ENCODE peak calls at places on chromosomes 4 and X, in nine cellular contexts. G is foreskin fibroblast, R is psoas muscle, I is suprapubic skin, O is heart left ventricle, E is left lung, P is neural progenitor cell, S is mammary epithelial cell, Q is tibial artery. N is an unnamed sample.

GRCh38 chrX:125205084-125205917 is 114.4 kb upstream of the TEX13C start:
- DNase-seq in G (no peak), R (peak; percentile 61), I (peak; percentile 79), O (peak; percentile 58), E (peak; percentile 77), P (peak; percentile 78), S (peak; percentile 21), Q (peak; percentile 55), N (no peak)

GRCh38 chr4:128424524-128425195 is 137.0 kb upstream of the PGRMC2 start:
- DNase-seq in G (peak; percentile 37), R (no peak), I (no peak), O (no peak), E (no peak), P (no peak), S (peak; percentile 76), Q (no peak), N (no peak)

GRCh38 chr4:61336911-61337310 is 136.8 kb downstream of the ADGRL3 start:
- DNase-seq in G (no peak), R (no peak), I (no peak), O (no peak), E (no peak), P (peak; percentile 71), S (no peak), Q (no peak), N (no peak)

GRCh38 chrX:45806410-45807121 is 605.9 kb upstream of the DIPK2B start:
- DNase-seq in G (peak; percentile 62), R (no peak), I (no peak), O (no peak), E (no peak), P (no peak), S (peak; percentile 69), Q (no peak), N (no peak)

GRCh38 chr4:123806057-123806456 is 409.5 kb downstream of the SPRY1 start:
- DNase-seq in G (no peak), R (no peak), I (no peak), O (no peak), E (no peak), P (no peak), S (no peak), Q (no peak), N (no peak)

GRCh38 chr4:8599657-8600056 is 7.1 kb downstream of the CPZ start:
- DNase-seq in G (peak; percentile 30), R (no peak), I (no peak), O (no peak), E (peak; percentile 57), P (no peak), S (no peak), Q (no peak), N (no peak)

GRCh38 chr4:20422398-20422797 is 170.7 kb downstream of the SLIT2 start:
- DNase-seq in G (no peak), R (no peak), I (no peak), O (no peak), E (no peak), P (peak; percentile 71), S (peak; percentile 31), Q (no peak), N (no peak)

GRCh38 chr4:42627887-42628646 is 28.8 kb downstream of the ATP8A1 start:
- DNase-seq in G (no peak), R (peak; percentile 57), I (peak; percentile 76), O (peak; percentile 81), E (peak; percentile 41), P (no peak), S (no peak), Q (peak; percentile 49), N (no peak)

GRCh38 chr4:170305627-170306026 is 215.9 kb upstream of the AADAT start:
- DNase-seq in G (no peak), R (no peak), I (no peak), O (no peak), E (no peak), P (no peak), S (no peak), Q (no peak), N (no peak)

GRCh38 chr4:73523126-73523525 is 41.6 kb downstream of the AFM start:
- DNase-seq in G (no peak), R (no peak), I (no peak), O (no peak), E (no peak), P (no peak), S (no peak), Q (no peak), N (no peak)

GRCh38 chr4:161856711-161857326 is 307.0 kb downstream of the FSTL5 start:
- DNase-seq in G (peak; percentile 0), R (no peak), I (no peak), O (no peak), E (no peak), P (no peak), S (peak; percentile 38), Q (no peak), N (no peak)

GRCh38 chr4:168109527-168109926 is 17.2 kb downstream of the ANXA10 start:
- DNase-seq in G (no peak), R (no peak), I (no peak), O (no peak), E (no peak), P (no peak), S (no peak), Q (no peak), N (no peak)

GRCh38 chr4:81472249-81473085 is 760 bp upstream of the RASGEF1B start:
- DNase-seq in G (peak; percentile 15), R (no peak), I (no peak), O (no peak), E (peak; percentile 39), P (peak; percentile 60), S (no peak), Q (peak; percentile 43), N (peak; percentile 78)

GRCh38 chr4:36824682-36825081 is 419.9 kb upstream of the NWD2 start:
- DNase-seq in G (no peak), R (no peak), I (no peak), O (no peak), E (no peak), P (no peak), S (no peak), Q (no peak), N (no peak)

GRCh38 chrX:131985526-131986049 is 37.5 kb upstream of the STK26 start:
- DNase-seq in G (no peak), R (no peak), I (no peak), O (no peak), E (no peak), P (peak; percentile 28), S (peak; percentile 11), Q (no peak), N (no peak)

GRCh38 chr4:55037728-55038127 is 87.7 kb downstream of the KDR start:
- DNase-seq in G (no peak), R (no peak), I (no peak), O (no peak), E (no peak), P (no peak), S (no peak), Q (no peak), N (no peak)

GRCh38 chrX:75609361-75609760 is 86.5 kb upstream of the ZDHHC15 start:
- DNase-seq in G (no peak), R (no peak), I (no peak), O (no peak), E (no peak), P (peak; percentile 52), S (no peak), Q (no peak), N (no peak)

GRCh38 chr4:66930216-66930615 is 615.1 kb downstream of the CENPC start:
- DNase-seq in G (no peak), R (no peak), I (no peak), O (no peak), E (no peak), P (no peak), S (no peak), Q (no peak), N (no peak)

GRCh38 chr4:153466637-153467153 is 535 bp downstream of the TMEM131L start:
- DNase-seq in G (no peak), R (no peak), I (no peak), O (no peak), E (peak; percentile 85), P (peak; percentile 20), S (no peak), Q (no peak), N (no peak)

GRCh38 chr4:137533855-137534254 is 1.6 kb upstream of the PCDH18 start:
- DNase-seq in G (no peak), R (no peak), I (no peak), O (no peak), E (no peak), P (peak; percentile 57), S (no peak), Q (no peak), N (no peak)
- TF ChIP-seq CTCF in G (no peak), R (no peak), I (no peak), O (no peak), E (no peak), P (no peak), S (no peak), Q (no peak), N (no peak)

GRCh38 chrX:154762529-154763296 is at the start of gene DKC1:
- DNase-seq in G (peak; percentile 92), R (peak; percentile 96), I (peak; percentile 95), O (peak; percentile 98), E (peak; percentile 99), P (peak; percentile 98), S (peak; percentile 92), Q (peak; percentile 92), N (peak; percentile 96)
- TF ChIP-seq CTCF in G (no peak), R (no peak), I (no peak), O (peak; percentile 24), E (no peak), P (peak; percentile 19), S (no peak), Q (no peak), N (no peak)

DNA sequence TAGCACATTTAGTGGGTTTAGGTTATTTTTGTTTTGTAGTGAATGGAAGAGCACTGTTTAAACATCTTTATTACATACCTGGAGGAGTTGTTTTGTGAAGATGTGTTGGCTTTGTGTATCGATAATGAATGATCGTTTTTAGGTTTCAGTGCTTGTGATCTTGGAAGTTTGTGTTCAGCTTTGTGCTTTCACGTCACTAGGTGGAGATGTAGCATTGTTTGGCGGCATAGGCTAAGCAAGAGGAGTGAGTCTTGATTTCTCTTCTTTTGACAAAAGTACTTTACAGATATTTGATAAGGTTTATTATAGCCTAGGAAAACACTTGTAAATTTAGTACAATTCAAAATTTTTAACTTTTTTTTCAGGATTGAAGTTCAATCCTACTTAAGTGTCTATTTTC is 50.4 kb downstream of the PDK3 start:
- DNase-seq in G (no peak), R (no peak), I (no peak), O (no peak), E (no peak), P (peak; percentile 48), S (no peak), Q (no peak), N (no peak)
- TF ChIP-seq CTCF in G (peak; percentile 9), R (peak; percentile 21), I (no peak), O (peak; percentile 26), E (peak; percentile 13), P (peak; percentile 63), S (no peak), Q (no peak), N (no peak)

DNA sequence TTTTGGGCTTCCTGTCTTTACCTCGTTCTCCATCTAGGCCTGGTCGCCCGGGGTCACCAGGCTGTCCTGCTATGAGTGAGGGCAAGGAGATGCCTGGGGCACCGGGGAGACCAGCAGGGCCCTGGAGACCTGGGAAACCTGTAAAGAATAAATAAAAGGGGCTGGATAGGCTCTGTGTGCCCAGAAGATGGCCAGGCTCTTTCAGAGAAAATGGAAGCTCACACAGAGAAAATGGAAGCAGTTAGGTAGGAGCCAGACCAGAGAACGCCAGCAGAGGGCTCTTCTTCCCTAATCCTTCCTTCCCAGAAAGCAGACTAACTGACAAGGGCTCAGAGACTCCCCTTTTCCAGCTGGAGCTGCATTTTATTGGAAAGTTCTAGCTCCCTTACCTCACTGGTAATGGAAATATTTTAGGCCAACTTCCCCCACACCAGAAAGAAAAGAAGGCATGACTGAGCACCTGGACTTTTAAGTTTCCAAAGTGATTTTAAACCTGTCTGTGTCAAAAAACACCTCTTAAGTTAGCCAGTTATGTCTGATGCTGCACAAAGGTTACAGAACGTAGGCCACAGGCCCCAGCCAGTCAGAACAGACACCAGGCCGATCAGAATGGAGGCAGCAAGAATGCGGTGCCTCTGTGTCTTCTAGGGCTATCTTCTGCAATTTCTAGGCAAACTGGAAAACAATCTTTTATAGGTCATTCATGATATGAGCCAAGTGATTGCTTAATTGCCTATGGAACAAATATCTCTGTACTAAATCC is 74.0 kb downstream of the ATG4A start:
- DNase-seq in G (peak; percentile 33), R (no peak), I (no peak), O (no peak), E (no peak), P (peak; percentile 60), S (peak; percentile 32), Q (no peak), N (no peak)
- TF ChIP-seq CTCF in G (peak; percentile 47), R (no peak), I (no peak), O (peak; percentile 23), E (no peak), P (peak; percentile 56), S (peak; percentile 44), Q (no peak), N (no peak)

N was measured in CD14-positive monocyte.